ENCODE peak calls at places on chromosomes 12 and 14, in seven cellular contexts. One of them, this sample, is unnamed. For H4K20me1, the result is how much of the 10 kb centered on the place peaks cover.

GRCh38 chr12:29428630-29429029 is 47.7 kb upstream of the ERGIC2 start:
- DNase-seq in GM23338: no peak
- DNase-seq in endothelial cell of umbilical vein: peak
- DNase-seq in HepG2: no peak
- DNase-seq in H1: no peak
- DNase-seq in K562: no peak
- DNase-seq in SK-N-SH: no peak
- DNase-seq in this sample: peak

GRCh38 chr12:93938921-93939320 is 209.5 kb upstream of the PLXNC1 start:
- DNase-seq in GM23338: no peak
- DNase-seq in endothelial cell of umbilical vein: no peak
- DNase-seq in HepG2: no peak
- DNase-seq in H1: no peak
- DNase-seq in K562: no peak
- DNase-seq in SK-N-SH: no peak
- DNase-seq in this sample: no peak

GRCh38 chr14:61561144-61561543 is 134.2 kb upstream of the HIF1A start:
- DNase-seq in GM23338: peak
- DNase-seq in endothelial cell of umbilical vein: peak
- DNase-seq in HepG2: peak
- DNase-seq in H1: no peak
- DNase-seq in K562: peak
- DNase-seq in SK-N-SH: peak
- DNase-seq in this sample: no peak

GRCh38 chr14:98890556-98891340 is 381.2 kb downstream of the BCL11B start:
- DNase-seq in GM23338: no peak
- DNase-seq in endothelial cell of umbilical vein: no peak
- DNase-seq in HepG2: no peak
- DNase-seq in H1: no peak
- DNase-seq in K562: no peak
- DNase-seq in SK-N-SH: no peak
- DNase-seq in this sample: no peak

GRCh38 chr14:36021926-36022325 is 154.6 kb downstream of the PTCSC3 start:
- DNase-seq in GM23338: no peak
- DNase-seq in endothelial cell of umbilical vein: no peak
- DNase-seq in HepG2: no peak
- DNase-seq in H1: no peak
- DNase-seq in K562: no peak
- DNase-seq in SK-N-SH: no peak
- DNase-seq in this sample: no peak

GRCh38 chr14:39233680-39234326 is at the start of gene MIA2:
- DNase-seq in GM23338: no peak
- DNase-seq in endothelial cell of umbilical vein: no peak
- DNase-seq in HepG2: peak
- DNase-seq in H1: no peak
- DNase-seq in K562: no peak
- DNase-seq in SK-N-SH: no peak
- DNase-seq in this sample: no peak

GRCh38 chr12:57759360-57759980 is 4.6 kb downstream of the MARCHF9 start:
- DNase-seq in GM23338: peak
- DNase-seq in endothelial cell of umbilical vein: no peak
- DNase-seq in HepG2: peak
- DNase-seq in H1: no peak
- DNase-seq in K562: peak
- DNase-seq in SK-N-SH: peak
- DNase-seq in this sample: no peak

GRCh38 chr12:22700126-22700525 is 75.2 kb downstream of the ETNK1 start:
- DNase-seq in GM23338: no peak
- DNase-seq in endothelial cell of umbilical vein: peak
- DNase-seq in HepG2: no peak
- DNase-seq in H1: no peak
- DNase-seq in K562: peak
- DNase-seq in SK-N-SH: no peak
- DNase-seq in this sample: no peak

GRCh38 chr12:52942056-52942913 is 6.6 kb upstream of the KRT18 start:
- DNase-seq in GM23338: no peak
- DNase-seq in endothelial cell of umbilical vein: no peak
- DNase-seq in HepG2: no peak
- DNase-seq in H1: no peak
- DNase-seq in K562: peak
- DNase-seq in SK-N-SH: no peak
- DNase-seq in this sample: no peak

GRCh38 chr14:60679566-60680258 is 30.4 kb upstream of the SIX1 start:
- DNase-seq in GM23338: peak
- DNase-seq in endothelial cell of umbilical vein: no peak
- DNase-seq in HepG2: no peak
- DNase-seq in H1: no peak
- DNase-seq in K562: no peak
- DNase-seq in SK-N-SH: no peak
- DNase-seq in this sample: no peak

GRCh38 chr12:66751432-66752113 is 72.7 kb upstream of the GRIP1 start:
- DNase-seq in GM23338: no peak
- DNase-seq in endothelial cell of umbilical vein: no peak
- DNase-seq in HepG2: no peak
- DNase-seq in H1: no peak
- DNase-seq in K562: no peak
- DNase-seq in SK-N-SH: no peak
- DNase-seq in this sample: no peak

GRCh38 chr14:19878029-19878642 is 3.2 kb downstream of the OR4K2 start:
- DNase-seq in GM23338: peak
- DNase-seq in endothelial cell of umbilical vein: no peak
- DNase-seq in HepG2: peak
- DNase-seq in H1: no peak
- DNase-seq in K562: peak
- DNase-seq in SK-N-SH: peak
- DNase-seq in this sample: peak

GRCh38 chr14:91115986-91116385 is 2.1 kb downstream of the DGLUCY start:
- DNase-seq in GM23338: no peak
- DNase-seq in endothelial cell of umbilical vein: peak
- DNase-seq in HepG2: no peak
- DNase-seq in H1: no peak
- DNase-seq in K562: no peak
- DNase-seq in SK-N-SH: no peak
- DNase-seq in this sample: no peak

GRCh38 chr12:102917026-102917787 is at the start of gene PAH:
- DNase-seq in GM23338: peak
- DNase-seq in endothelial cell of umbilical vein: no peak
- DNase-seq in HepG2: peak
- DNase-seq in H1: peak
- DNase-seq in K562: peak
- DNase-seq in SK-N-SH: peak
- DNase-seq in this sample: no peak

GRCh38 chr12:127720334-127720733 is 546.6 kb upstream of the TMEM132C start:
- DNase-seq in GM23338: no peak
- DNase-seq in endothelial cell of umbilical vein: no peak
- DNase-seq in HepG2: no peak
- DNase-seq in H1: no peak
- DNase-seq in K562: no peak
- DNase-seq in SK-N-SH: no peak
- DNase-seq in this sample: no peak

GRCh38 chr14:75822522-75823288 is 159.1 kb downstream of the TGFB3 start:
- DNase-seq in GM23338: no peak
- DNase-seq in endothelial cell of umbilical vein: no peak
- DNase-seq in HepG2: no peak
- DNase-seq in H1: no peak
- DNase-seq in K562: no peak
- DNase-seq in SK-N-SH: no peak
- DNase-seq in this sample: peak

GRCh38 chr12:11877869-11878780 is 192.6 kb upstream of the BCL2L14 start:
- DNase-seq in GM23338: peak
- DNase-seq in endothelial cell of umbilical vein: peak
- DNase-seq in HepG2: no peak
- DNase-seq in H1: peak
- DNase-seq in K562: no peak
- DNase-seq in SK-N-SH: peak
- DNase-seq in this sample: no peak

GRCh38 chr14:60090864-60091519 is 731 bp upstream of the PCNX4 start:
- DNase-seq in GM23338: peak
- DNase-seq in endothelial cell of umbilical vein: peak
- DNase-seq in HepG2: no peak
- DNase-seq in H1: no peak
- DNase-seq in K562: peak
- DNase-seq in SK-N-SH: peak
- DNase-seq in this sample: peak

GRCh38 chr12:10354502-10354901 is 35.3 kb downstream of the KLRK1 start:
- DNase-seq in GM23338: no peak
- DNase-seq in endothelial cell of umbilical vein: no peak
- DNase-seq in HepG2: peak
- DNase-seq in H1: no peak
- DNase-seq in K562: no peak
- DNase-seq in SK-N-SH: no peak
- DNase-seq in this sample: no peak

GRCh38 chr12:27284751-27285150 is 40.7 kb downstream of the STK38L start:
- DNase-seq in GM23338: no peak
- DNase-seq in endothelial cell of umbilical vein: peak
- DNase-seq in HepG2: no peak
- DNase-seq in H1: no peak
- DNase-seq in K562: no peak
- DNase-seq in SK-N-SH: no peak
- DNase-seq in this sample: no peak

GRCh38 chr12:107580750-107581529 is 104.7 kb upstream of the PWP1 start:
- DNase-seq in GM23338: peak
- DNase-seq in endothelial cell of umbilical vein: no peak
- DNase-seq in HepG2: no peak
- DNase-seq in H1: no peak
- DNase-seq in K562: no peak
- DNase-seq in SK-N-SH: peak
- DNase-seq in this sample: no peak

GRCh38 chr14:58947816-58948440 is 240.5 kb upstream of the DAAM1 start:
- DNase-seq in GM23338: peak
- DNase-seq in endothelial cell of umbilical vein: peak
- DNase-seq in HepG2: no peak
- DNase-seq in H1: no peak
- DNase-seq in K562: no peak
- DNase-seq in SK-N-SH: no peak
- DNase-seq in this sample: no peak

DNA sequence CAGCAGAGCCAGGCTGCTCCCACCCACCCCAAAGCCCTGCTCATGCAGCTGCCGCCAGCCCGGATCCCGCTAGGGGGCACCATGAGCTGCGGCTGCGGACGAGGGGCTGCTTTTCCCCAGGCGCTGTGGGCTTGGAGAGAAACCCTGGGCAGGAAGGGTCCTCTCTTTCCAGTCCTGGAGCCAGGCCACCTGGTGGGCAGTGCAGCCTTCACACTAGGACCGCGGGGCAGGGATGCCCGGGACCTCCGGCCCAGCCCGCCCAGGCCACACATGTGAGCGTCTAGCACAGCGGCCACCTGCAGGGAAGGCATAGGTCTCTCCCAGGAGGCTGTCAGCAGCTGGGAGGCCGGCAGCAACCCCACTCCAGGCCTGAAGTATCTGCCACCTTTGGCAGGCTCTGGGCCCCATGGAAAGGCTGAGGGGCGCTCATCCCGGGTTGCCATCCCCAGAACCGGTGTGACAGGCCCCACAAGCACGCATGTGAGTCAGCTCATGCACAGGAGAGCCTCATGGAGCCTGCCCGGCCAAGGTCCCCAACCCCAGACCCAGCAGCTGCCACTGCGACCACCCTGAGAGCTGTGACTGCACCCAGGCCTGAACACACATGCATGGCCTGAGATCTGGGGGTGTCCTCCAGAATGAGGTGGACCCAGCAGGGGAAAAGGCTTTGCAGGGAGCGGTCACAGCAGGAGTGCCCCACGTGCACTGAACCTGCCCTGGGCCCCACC is 280.0 kb upstream of the RTL1 start:
- DNase-seq in GM23338: peak
- DNase-seq in endothelial cell of umbilical vein: peak
- DNase-seq in HepG2: peak
- DNase-seq in H1: peak
- DNase-seq in K562: peak
- DNase-seq in SK-N-SH: peak
- DNase-seq in this sample: no peak
- TF ChIP-seq POLR2AphosphoS5 in GM23338: no peak
- TF ChIP-seq POLR2AphosphoS5 in endothelial cell of umbilical vein: no peak
- TF ChIP-seq POLR2AphosphoS5 in HepG2: no peak
- TF ChIP-seq POLR2AphosphoS5 in H1: no peak
- TF ChIP-seq POLR2AphosphoS5 in K562: no peak
- TF ChIP-seq POLR2AphosphoS5 in SK-N-SH: no peak
- TF ChIP-seq POLR2AphosphoS5 in this sample: no peak

DNA sequence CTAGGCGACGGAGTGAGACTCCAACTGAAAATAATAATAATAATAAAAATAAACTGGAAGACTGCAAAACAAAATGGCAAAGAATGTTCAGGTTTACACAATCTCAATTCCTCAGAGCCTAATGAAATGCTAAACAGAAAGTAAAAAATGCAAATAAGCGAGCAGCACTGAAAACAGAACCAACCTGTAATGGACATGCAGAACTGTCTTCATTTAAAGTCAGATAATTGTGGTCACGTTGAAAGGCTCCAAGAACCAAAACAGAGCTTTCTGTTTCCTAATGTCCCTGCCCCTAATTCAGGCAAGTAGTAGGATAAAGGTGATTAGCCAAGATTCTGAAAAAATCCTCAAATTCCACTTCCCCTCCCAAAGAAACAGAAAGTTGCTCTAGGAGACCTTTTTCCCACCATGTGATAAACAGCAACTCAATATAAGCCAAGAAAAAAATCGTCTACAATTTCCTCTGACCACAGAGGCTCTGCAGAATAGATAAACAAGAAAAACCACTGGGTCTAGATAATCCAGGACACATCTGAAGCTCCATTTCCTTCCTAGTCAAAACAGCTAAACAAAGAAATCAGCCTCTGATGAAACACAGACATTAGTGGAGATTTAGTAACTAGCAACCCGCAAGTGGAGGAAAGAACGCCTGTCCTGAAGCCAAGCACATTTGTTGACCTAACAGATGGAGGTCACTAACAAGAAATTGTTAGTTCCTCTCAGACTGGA is 3.0 kb downstream of the MIS18BP1 start:
- DNase-seq in GM23338: no peak
- DNase-seq in endothelial cell of umbilical vein: peak
- DNase-seq in HepG2: peak
- DNase-seq in H1: no peak
- DNase-seq in K562: peak
- DNase-seq in SK-N-SH: no peak
- DNase-seq in this sample: no peak
- H3K4me3 ChIP-seq in GM23338: peak
- H3K4me3 ChIP-seq in endothelial cell of umbilical vein: no peak
- H3K4me3 ChIP-seq in HepG2: no peak
- H3K4me3 ChIP-seq in H1: no peak
- H3K4me3 ChIP-seq in K562: no peak
- H3K4me3 ChIP-seq in SK-N-SH: no peak
- H3K4me3 ChIP-seq in this sample: no peak

DNA sequence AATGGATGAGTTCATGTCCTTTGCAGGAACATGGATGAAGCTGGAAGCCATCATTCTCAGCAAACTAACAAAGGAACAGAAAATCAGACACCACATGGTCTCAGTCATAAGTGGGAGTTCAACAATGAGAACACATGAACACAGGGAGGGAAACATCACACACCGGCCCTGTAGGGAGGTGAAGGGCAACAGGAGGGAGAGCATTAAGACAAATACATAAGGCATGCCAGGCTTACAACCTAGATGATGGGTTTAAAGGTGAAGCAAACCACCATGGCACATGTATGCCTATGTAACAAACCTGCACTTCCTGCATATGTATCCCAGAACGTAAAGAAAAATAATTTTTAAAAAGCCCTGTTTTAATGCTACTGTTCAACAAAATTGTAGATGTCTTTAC is 914.2 kb upstream of the ATXN7L3B start:
- DNase-seq in GM23338: no peak
- DNase-seq in endothelial cell of umbilical vein: no peak
- DNase-seq in HepG2: no peak
- DNase-seq in H1: no peak
- DNase-seq in K562: no peak
- DNase-seq in SK-N-SH: no peak
- DNase-seq in this sample: no peak
- H4K20me1 ChIP-seq in GM23338: under half
- H4K20me1 ChIP-seq in endothelial cell of umbilical vein: under half
- H4K20me1 ChIP-seq in HepG2: under half
- H4K20me1 ChIP-seq in H1: under half
- H4K20me1 ChIP-seq in K562: under half
- H4K20me1 ChIP-seq in SK-N-SH: under half
- H4K20me1 ChIP-seq in this sample: under half

GRCh38 chr14:69695664-69696527 is 71.0 kb upstream of the SRSF5 start:
- DNase-seq in GM23338: no peak
- DNase-seq in endothelial cell of umbilical vein: peak
- DNase-seq in HepG2: no peak
- DNase-seq in H1: no peak
- DNase-seq in K562: peak
- DNase-seq in SK-N-SH: peak
- DNase-seq in this sample: no peak
- TF ChIP-seq POLR2AphosphoS5 in GM23338: no peak
- TF ChIP-seq POLR2AphosphoS5 in endothelial cell of umbilical vein: no peak
- TF ChIP-seq POLR2AphosphoS5 in HepG2: no peak
- TF ChIP-seq POLR2AphosphoS5 in H1: no peak
- TF ChIP-seq POLR2AphosphoS5 in K562: no peak
- TF ChIP-seq POLR2AphosphoS5 in SK-N-SH: no peak
- TF ChIP-seq POLR2AphosphoS5 in this sample: no peak

This sample was measured in HCT116.